ENCODE peak calls at places on chromosomes 3 and 15, in six cellular contexts. Y is AG10803; A is amniotic epithelial cell; C is stimulated activated CD4-positive, alpha-beta T cell treated with anti-CD3 and anti-CD28 coated beads, Interleukin-1b, Interleukin-23, amount 100 ng/mL, for 4 hours; J is nucleus accumbens; F is GM04504. W is an unnamed sample.

GRCh38 chr3:169460035-169460434 is 203.5 kb downstream of the MECOM start:
- DNase-seq in Y (no peak), C (no peak), F (no peak), A (no peak), J (no peak), W (no peak)

GRCh38 chr3:87771338-87772059 is 287.3 kb downstream of the CGGBP1 start:
- DNase-seq in C (no peak), Y (peak; percentile 29), A (peak; percentile 10), J (no peak), F (peak; percentile 2), W (peak; percentile 60)

GRCh38 chr15:45812200-45812599 is 177.4 kb downstream of the SQOR start:
- DNase-seq in F (no peak), C (no peak), Y (no peak), J (no peak), A (no peak), W (no peak)

GRCh38 chr15:51801391-51801835 is 28.0 kb upstream of the TMOD3 start:
- DNase-seq in Y (peak; percentile 19), C (no peak), A (peak; percentile 15), F (no peak), J (no peak), W (peak; percentile 12)

GRCh38 chr3:179148446-179149238 is 485 bp downstream of the PIK3CA start:
- DNase-seq in J (peak; percentile 55), F (peak; percentile 13), C (peak; percentile 45), Y (peak; percentile 44), A (peak; percentile 41), W (peak; percentile 75)

GRCh38 chr15:100307241-100307855 is 34.4 kb downstream of the ADAMTS17 start:
- DNase-seq in F (no peak), J (no peak), A (no peak), C (no peak), Y (no peak), W (no peak)

GRCh38 chr3:47057212-47057671 is 77.8 kb downstream of the NBEAL2 start:
- DNase-seq in C (peak; percentile 7), F (peak; percentile 24), Y (peak; percentile 48), J (no peak), A (peak; percentile 51), W (no peak)

GRCh38 chr3:187616307-187616939 is 53.8 kb downstream of the SST start:
- DNase-seq in F (peak; percentile 47), Y (peak; percentile 75), J (no peak), C (peak; percentile 38), A (peak; percentile 54), W (peak; percentile 70)

GRCh38 chr15:80773122-80773551 is 6.0 kb upstream of the CEMIP start:
- DNase-seq in Y (peak; percentile 85), F (peak; percentile 55), C (no peak), J (no peak), A (peak; percentile 35), W (no peak)

GRCh38 chr15:31254431-31255175 is 72.0 kb upstream of the KLF13 start:
- DNase-seq in J (no peak), F (peak; percentile 63), Y (peak; percentile 81), C (no peak), A (no peak), W (no peak)

GRCh38 chr15:77225641-77226040 is 154.7 kb upstream of the TSPAN3 start:
- DNase-seq in A (peak; percentile 7), C (no peak), Y (no peak), F (no peak), J (no peak), W (no peak)

GRCh38 chr3:128415110-128415772 is 51.4 kb downstream of the DNAJB8 start:
- DNase-seq in Y (no peak), J (no peak), A (peak; percentile 6), F (no peak), C (no peak), W (peak; percentile 93)

GRCh38 chr3:187951452-187952190 is 202.3 kb upstream of the LPP start:
- DNase-seq in F (no peak), C (no peak), Y (no peak), J (no peak), A (no peak), W (no peak)

GRCh38 chr3:161600185-161600584 is 103.6 kb downstream of the OTOL1 start:
- DNase-seq in F (no peak), Y (peak; percentile 4), C (no peak), J (no peak), A (peak; percentile 71), W (no peak)

GRCh38 chr3:57105585-57105984 is 45.1 kb downstream of the SPATA12 start:
- DNase-seq in Y (no peak), F (no peak), J (no peak), A (no peak), C (no peak), W (no peak)

GRCh38 chr3:15982667-15983145 is 184.9 kb upstream of the ANKRD28 start:
- DNase-seq in J (peak; percentile 36), C (no peak), A (peak; percentile 93), Y (peak; percentile 96), F (peak; percentile 89), W (no peak)

GRCh38 chr3:5217824-5218595 is 30.5 kb downstream of the EDEM1 start:
- DNase-seq in F (no peak), Y (peak; percentile 67), C (no peak), A (peak; percentile 48), J (no peak), W (no peak)

GRCh38 chr3:40417845-40418543 is 31.0 kb downstream of the ENTPD3 start:
- DNase-seq in C (no peak), J (no peak), F (no peak), A (no peak), Y (no peak), W (peak; percentile 61)

GRCh38 chr15:31155136-31155535 is 53.6 kb upstream of the TRPM1 start:
- DNase-seq in F (no peak), J (no peak), Y (no peak), C (no peak), A (no peak), W (no peak)

GRCh38 chr15:90968434-90968833 is 13.8 kb downstream of the RCCD1 start:
- DNase-seq in J (no peak), A (no peak), C (no peak), Y (no peak), F (no peak), W (no peak)

GRCh38 chr15:75725021-75725718 is 12.5 kb upstream of the CSPG4 start:
- DNase-seq in J (no peak), C (no peak), F (no peak), Y (no peak), A (no peak), W (no peak)

GRCh38 chr15:38516636-38517035 is 48.0 kb downstream of the RASGRP1 start:
- DNase-seq in C (no peak), Y (no peak), J (no peak), F (no peak), A (peak; percentile 19), W (no peak)

GRCh38 chr3:128491071-128491899 is 1.7 kb downstream of the GATA2 start:
- DNase-seq in A (no peak), F (no peak), C (no peak), J (no peak), Y (no peak), W (peak; percentile 65)

GRCh38 chr3:16768956-16769355 is 115.8 kb upstream of the PLCL2 start:
- DNase-seq in C (no peak), Y (peak; percentile 69), A (no peak), F (no peak), J (no peak), W (no peak)

GRCh38 chr3:194900886-194901522 is 215.3 kb downstream of the FAM43A start:
- DNase-seq in J (no peak), A (no peak), C (no peak), F (no peak), Y (no peak), W (no peak)

GRCh38 chr3:125990253-125990970 is 21.4 kb downstream of the ROPN1B start:
- DNase-seq in A (peak; percentile 87), F (no peak), Y (peak; percentile 79), J (no peak), C (peak; percentile 66), W (peak; percentile 69)

GRCh38 chr3:33006081-33006480 is 54.6 kb downstream of the CCR4 start:
- DNase-seq in Y (no peak), A (no peak), J (no peak), F (no peak), C (no peak), W (peak; percentile 9)

GRCh38 chr3:74135808-74136207 is 478.7 kb downstream of the CNTN3 start:
- DNase-seq in F (no peak), C (no peak), J (no peak), A (no peak), Y (no peak), W (no peak)

GRCh38 chr3:188567478-188568195 is 413.7 kb downstream of the LPP start:
- DNase-seq in A (no peak), J (no peak), F (no peak), C (no peak), Y (no peak), W (no peak)

GRCh38 chr3:124584552-124585391 is 145.5 kb upstream of the UMPS start:
- DNase-seq in A (peak; percentile 24), F (no peak), J (no peak), C (peak; percentile 32), Y (no peak), W (no peak)

GRCh38 chr3:48678056-48678455 is 7.7 kb downstream of the NCKIPSD start:
- DNase-seq in C (no peak), Y (peak; percentile 48), J (no peak), A (peak; percentile 73), F (no peak), W (no peak)

GRCh38 chr3:76310059-76310458 is 524.7 kb upstream of the ZNF717 start:
- DNase-seq in C (no peak), J (no peak), F (no peak), Y (peak; percentile 13), A (no peak), W (no peak)

GRCh38 chr3:194043516-194043915 is 92.4 kb upstream of the HES1 start:
- DNase-seq in A (peak; percentile 76), Y (peak; percentile 55), F (no peak), J (no peak), C (no peak), W (no peak)

GRCh38 chr3:95719481-95719880 is 1094.9 kb upstream of the EPHA6 start:
- DNase-seq in C (no peak), Y (no peak), A (no peak), F (no peak), J (no peak), W (no peak)

GRCh38 chr3:122921791-122922651 is 105.5 kb downstream of the SEMA5B start:
- DNase-seq in A (no peak), Y (no peak), J (no peak), F (no peak), C (no peak), W (peak; percentile 31)

GRCh38 chr15:90594297-90594696 is 64.6 kb downstream of the CRTC3 start:
- DNase-seq in F (no peak), C (peak; percentile 58), A (peak; percentile 53), Y (peak; percentile 54), J (no peak), W (peak; percentile 25)

GRCh38 chr3:42713747-42714146 is 11.1 kb upstream of the HHATL start:
- DNase-seq in J (no peak), F (no peak), Y (no peak), A (no peak), C (no peak), W (no peak)

GRCh38 chr15:94930441-94930840 is 699.1 kb downstream of the MCTP2 start:
- DNase-seq in F (no peak), J (no peak), C (no peak), A (no peak), Y (no peak), W (no peak)

GRCh38 chr3:43690400-43691119 is at the start of gene ABHD5:
- DNase-seq in F (peak; percentile 86), C (peak; percentile 87), A (peak; percentile 92), Y (peak; percentile 95), J (peak; percentile 74), W (peak; percentile 99)